ENCODE peak calls at places on chromosomes 12 and 14, in five cellular contexts. W is frontal cortex, Q is EL, S is HEK293T, H is KG1. E is an unnamed sample.

GRCh38 chr14:74907744-74908143 is 15.3 kb downstream of the RPS6KL1 start:
- DNase-seq in W (no peak), Q (no peak), S (no peak), H (no peak), E (no peak)

GRCh38 chr14:59262717-59263469 is 74.4 kb downstream of the DAAM1 start:
- DNase-seq in W (peak; percentile 7), Q (no peak), S (peak; percentile 36), H (no peak), E (no peak)

GRCh38 chr14:104889374-104889755 is 24.3 kb downstream of the CEP170B start:
- DNase-seq in W (no peak), Q (no peak), S (no peak), H (no peak), E (no peak)

GRCh38 chr12:121064116-121064515 is 25.1 kb upstream of the OASL start:
- DNase-seq in W (no peak), Q (no peak), S (no peak), H (no peak), E (no peak)

GRCh38 chr12:6532051-6532926 is 2.0 kb upstream of the GAPDH start:
- DNase-seq in W (peak; percentile 71), Q (peak; percentile 99), S (peak; percentile 19), H (peak; percentile 73), E (peak; percentile 64)

GRCh38 chr12:108633534-108634224 is at the start of gene SELPLG:
- DNase-seq in W (no peak), Q (no peak), S (no peak), H (peak; percentile 56), E (peak; percentile 57)

GRCh38 chr14:60254176-60254575 is 5.2 kb downstream of the PPM1A start:
- DNase-seq in W (no peak), Q (no peak), S (no peak), H (no peak), E (no peak)

GRCh38 chr12:132323171-132324010 is 6.0 kb downstream of the GALNT9 start:
- DNase-seq in W (no peak), Q (no peak), S (no peak), H (no peak), E (no peak)

GRCh38 chr14:69643430-69644200 is 32.2 kb downstream of the SUSD6 start:
- DNase-seq in W (peak; percentile 35), Q (peak; percentile 50), S (no peak), H (no peak), E (no peak)

GRCh38 chr14:96202441-96203094 is 2.1 kb upstream of the BDKRB2 start:
- DNase-seq in W (no peak), Q (peak; percentile 35), S (no peak), H (no peak), E (no peak)

GRCh38 chr14:84770030-84770429 is 759.9 kb upstream of the FLRT2 start:
- DNase-seq in W (no peak), Q (no peak), S (no peak), H (no peak), E (no peak)

GRCh38 chr14:100747021-100747586 is 20.4 kb downstream of the DLK1 start:
- DNase-seq in W (no peak), Q (peak; percentile 88), S (no peak), H (no peak), E (no peak)

GRCh38 chr12:116066381-116067230 is 210.9 kb downstream of the MED13L start:
- DNase-seq in W (no peak), Q (peak; percentile 49), S (peak; percentile 56), H (no peak), E (no peak)

GRCh38 chr12:3293013-3293412 is 198.0 kb upstream of the PRMT8 start:
- DNase-seq in W (no peak), Q (no peak), S (no peak), H (no peak), E (no peak)

GRCh38 chr12:53483225-53483978 is 15.9 kb downstream of the MAP3K12 start:
- DNase-seq in W (no peak), Q (no peak), S (no peak), H (no peak), E (no peak)

GRCh38 chr12:44653886-44654527 is 222.1 kb downstream of the NELL2 start:
- DNase-seq in W (no peak), Q (no peak), S (no peak), H (no peak), E (no peak)

GRCh38 chr14:92973798-92974372 is 50.9 kb downstream of the CHGA start:
- DNase-seq in W (no peak), Q (peak; percentile 74), S (no peak), H (no peak), E (no peak)

GRCh38 chr12:120628919-120629318 is 11.5 kb upstream of the CABP1 start:
- DNase-seq in W (no peak), Q (no peak), S (no peak), H (no peak), E (no peak)

GRCh38 chr12:94962680-94963079 is 40.8 kb downstream of the NDUFA12 start:
- DNase-seq in W (no peak), Q (no peak), S (no peak), H (no peak), E (no peak)

GRCh38 chr12:85825751-85826150 is 10.5 kb downstream of the RASSF9 start:
- DNase-seq in W (no peak), Q (no peak), S (no peak), H (no peak), E (no peak)

GRCh38 chr14:81452766-81453165 is 52.6 kb upstream of the STON2 start:
- DNase-seq in W (no peak), Q (no peak), S (no peak), H (no peak), E (no peak)

GRCh38 chr12:94831081-94831747 is 172.3 kb downstream of the NDUFA12 start:
- DNase-seq in W (no peak), Q (no peak), S (no peak), H (no peak), E (peak; percentile 47)

E was measured in globus pallidus.